ENCODE peak calls at places on chromosomes 1 and 21, in five cellular contexts. Z is heart right ventricle, S is OCI-LY7, X is tibial nerve, G is AG10803. A is an unnamed sample.

GRCh38 chr1:167094690-167095089 is 815 bp downstream of the STYXL2 start:
- DNase-seq in Z (no peak), S (no peak), X (no peak), G (no peak), A (no peak)

GRCh38 chr21:35226960-35227741 is 178.0 kb upstream of the RUNX1 start:
- DNase-seq in Z (no peak), S (peak), X (no peak), G (no peak), A (no peak)

GRCh38 chr1:37765937-37766664 is 1.2 kb upstream of the EPHA10 start:
- DNase-seq in Z (no peak), S (peak), X (no peak), G (no peak), A (no peak)

GRCh38 chr1:164836614-164837018 is 277.6 kb downstream of the PBX1 start:
- DNase-seq in Z (peak), S (no peak), X (no peak), G (no peak), A (no peak)

GRCh38 chr1:47757226-47757975 is 239.8 kb downstream of the TRABD2B start:
- DNase-seq in Z (no peak), S (no peak), X (no peak), G (no peak), A (no peak)

GRCh38 chr21:37956772-37957171 is 40.5 kb upstream of the KCNJ6 start:
- DNase-seq in Z (no peak), S (no peak), X (no peak), G (no peak), A (no peak)

GRCh38 chr1:109383850-109384249 is 13.9 kb downstream of the SORT1 start:
- DNase-seq in Z (no peak), S (no peak), X (no peak), G (no peak), A (no peak)

GRCh38 chr1:6783221-6783620 is 2.0 kb upstream of the CAMTA1 start:
- DNase-seq in Z (no peak), S (peak), X (no peak), G (no peak), A (no peak)

GRCh38 chr21:35106246-35106835 is 57.2 kb upstream of the RUNX1 start:
- DNase-seq in Z (no peak), S (no peak), X (no peak), G (no peak), A (no peak)

GRCh38 chr21:32335601-32336575 is 37.2 kb downstream of the MRAP start:
- DNase-seq in Z (no peak), S (no peak), X (no peak), G (peak), A (no peak)

GRCh38 chr1:196659471-196659870 is 7.6 kb downstream of the CFH start:
- DNase-seq in Z (no peak), S (no peak), X (no peak), G (peak), A (no peak)

GRCh38 chr1:68478662-68479061 is 18.2 kb downstream of the DEPDC1 start:
- DNase-seq in Z (no peak), S (no peak), X (no peak), G (no peak), A (no peak)

GRCh38 chr1:8104278-8105236 is 78.4 kb upstream of the ERRFI1 start:
- DNase-seq in Z (no peak), S (no peak), X (no peak), G (no peak), A (no peak)

GRCh38 chr1:67570473-67571143 is 114.4 kb upstream of the GADD45A start:
- DNase-seq in Z (no peak), S (no peak), X (no peak), G (peak), A (peak)

GRCh38 chr1:52571783-52572182 is 18.9 kb upstream of the TUT4 start:
- DNase-seq in Z (no peak), S (peak), X (no peak), G (peak), A (peak)

GRCh38 chr1:58721247-58721820 is 21.5 kb upstream of the MYSM1 start:
- DNase-seq in Z (no peak), S (no peak), X (no peak), G (peak), A (no peak)

GRCh38 chr1:73044241-73044640 is 761.9 kb upstream of the NEGR1 start:
- DNase-seq in Z (no peak), S (no peak), X (no peak), G (no peak), A (no peak)

GRCh38 chr1:29062157-29062942 is 61.4 kb downstream of the TMEM200B start:
- DNase-seq in Z (no peak), S (no peak), X (no peak), G (no peak), A (no peak)

GRCh38 chr1:2174348-2175054 is 20.1 kb downstream of the FAAP20 start:
- DNase-seq in Z (peak), S (peak), X (no peak), G (peak), A (peak)

GRCh38 chr1:225422033-225422605 is 5.7 kb downstream of the LBR start:
- DNase-seq in Z (no peak), S (no peak), X (no peak), G (no peak), A (no peak)

GRCh38 chr1:101371259-101371658 is 134.4 kb downstream of the S1PR1 start:
- DNase-seq in Z (no peak), S (no peak), X (no peak), G (peak), A (peak)

GRCh38 chr21:31914472-31914871 is 41.7 kb downstream of the HUNK start:
- DNase-seq in Z (no peak), S (no peak), X (no peak), G (peak), A (no peak)

DNA sequence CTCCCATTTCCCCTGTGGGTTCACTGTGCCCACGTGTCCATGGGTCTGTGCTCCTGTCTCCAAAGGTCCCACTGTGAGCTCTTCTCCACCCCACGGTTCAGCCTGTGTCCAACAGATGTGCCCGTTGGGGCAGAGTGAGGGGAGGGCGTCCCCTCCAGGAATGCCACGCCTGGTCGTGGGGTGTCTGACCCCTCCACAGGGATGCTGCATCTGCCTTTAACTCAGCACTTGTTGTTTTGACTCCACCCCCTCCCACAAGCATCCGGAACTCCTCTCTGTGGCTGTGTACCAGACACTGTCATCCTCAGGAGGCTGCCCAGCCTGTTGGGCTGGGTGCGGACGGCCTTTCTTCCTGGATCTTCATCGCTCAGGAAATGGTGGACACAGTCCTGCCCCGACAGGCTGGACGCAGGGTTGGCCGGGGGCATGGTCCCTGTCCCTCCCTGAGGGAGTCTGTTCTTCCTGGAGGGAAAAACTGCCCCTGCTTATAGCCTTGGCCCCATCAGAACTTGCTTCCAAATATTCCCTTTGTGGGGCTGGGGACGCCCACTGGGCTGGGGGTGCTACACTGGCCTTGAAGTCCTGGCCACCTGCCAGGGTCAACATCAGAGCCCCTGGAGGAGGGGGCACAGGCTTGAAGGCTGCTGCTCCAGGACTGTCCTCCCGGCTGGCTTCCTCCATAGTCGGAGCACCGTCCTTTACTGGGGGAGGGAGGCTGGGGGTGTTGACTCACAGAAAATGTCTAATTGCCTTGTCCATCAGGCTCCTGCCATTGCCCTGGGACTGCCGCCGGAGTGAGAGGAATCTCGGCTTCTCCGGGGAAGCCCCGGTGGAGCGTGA is 182.0 kb upstream of the C1orf174 start:
- DNase-seq in Z (no peak), S (no peak), X (no peak), G (no peak), A (no peak)
- H3K4me3 ChIP-seq in Z (no peak), S (no peak), X (no peak), G (no peak), A (no peak)

GRCh38 chr1:160168609-160169369 is 17.4 kb downstream of the ATP1A4 start:
- DNase-seq in Z (no peak), S (no peak), X (no peak), G (peak), A (no peak)
- TF ChIP-seq CTCF in Z (no peak), S (peak), X (no peak), G (no peak), A (no peak)

DNA sequence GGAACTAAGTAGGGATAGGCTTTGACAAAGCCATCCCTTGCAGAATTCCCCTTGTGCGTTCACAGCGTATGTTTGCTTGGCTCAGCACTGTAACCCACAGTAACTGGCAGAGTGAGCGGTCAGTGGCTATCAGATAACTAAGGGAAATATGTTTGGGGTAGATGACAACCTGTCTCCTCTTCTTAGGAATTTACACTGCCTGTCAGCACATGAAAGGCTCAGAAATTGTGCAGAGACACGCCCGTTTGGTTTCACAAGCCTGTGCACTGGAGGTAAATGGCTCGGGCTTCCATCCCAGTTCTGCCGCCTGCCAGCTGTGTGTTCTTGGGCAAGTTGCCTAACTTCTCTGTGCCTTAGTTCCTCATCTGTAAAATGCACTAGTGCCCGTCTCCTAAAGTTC is 101.2 kb downstream of the PRDM2 start:
- DNase-seq in Z (no peak), S (no peak), X (no peak), G (peak), A (no peak)
- H3K4me3 ChIP-seq in Z (no peak), S (no peak), X (no peak), G (no peak), A (no peak)

DNA sequence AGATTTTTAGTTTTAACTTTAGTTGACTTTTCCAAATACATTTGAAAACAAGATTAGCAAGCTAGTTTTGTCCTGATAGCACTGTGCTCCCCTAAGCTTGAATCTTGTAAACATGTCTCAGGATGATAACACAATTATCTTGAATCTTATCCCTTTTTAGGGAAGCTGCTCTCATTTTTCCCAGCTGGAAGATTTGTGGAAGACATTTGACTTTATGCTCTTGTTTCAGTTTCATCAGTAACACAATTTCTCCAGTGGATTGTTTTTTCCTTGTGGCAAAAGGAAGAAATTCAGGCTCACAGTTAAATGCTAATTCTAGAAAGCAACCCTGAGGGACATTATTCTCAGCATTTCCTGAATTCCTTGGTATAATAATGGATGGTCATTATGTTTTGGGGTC is 88.8 kb downstream of the CDC7 start:
- DNase-seq in Z (no peak), S (no peak), X (no peak), G (no peak), A (peak)
- TF ChIP-seq CTCF in Z (no peak), S (no peak), X (peak), G (no peak), A (peak)

DNA sequence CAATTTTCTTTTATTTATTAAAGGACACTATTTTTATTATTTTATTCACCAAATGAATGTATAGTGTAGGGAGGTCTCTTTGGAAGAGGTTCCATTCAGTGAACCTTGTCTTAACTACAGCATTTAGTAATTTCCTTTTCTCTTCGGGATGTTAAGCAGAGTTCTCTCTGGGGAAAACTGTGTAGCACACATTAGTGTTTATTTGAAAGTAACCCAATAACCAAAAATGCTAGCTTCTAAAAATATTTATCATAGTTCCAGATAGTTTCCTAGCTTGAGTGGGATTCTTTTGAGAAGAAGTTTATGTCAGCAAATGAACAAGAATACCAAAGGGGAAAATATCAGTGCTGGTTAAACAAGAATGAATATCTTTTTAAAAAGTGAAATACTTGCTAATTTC is 82.5 kb downstream of the CLIC4 start:
- DNase-seq in Z (no peak), S (no peak), X (no peak), G (peak), A (peak)
- H3K4me3 ChIP-seq in Z (no peak), S (no peak), X (no peak), G (no peak), A (no peak)

GRCh38 chr1:98305362-98305761 is 356.2 kb upstream of the SNX7 start:
- DNase-seq in Z (no peak), S (no peak), X (no peak), G (no peak), A (no peak)

GRCh38 chr1:98304888-98305287 is 356.6 kb upstream of the SNX7 start:
- DNase-seq in Z (no peak), S (no peak), X (no peak), G (peak), A (no peak)

GRCh38 chr1:98306517-98307089 is 354.9 kb upstream of the SNX7 start:
- DNase-seq in Z (no peak), S (no peak), X (no peak), G (no peak), A (no peak)
- TF ChIP-seq CTCF in Z (no peak), S (no peak), X (no peak), G (no peak), A (no peak)

GRCh38 chr1:940121-941026 is 16.7 kb downstream of the SAMD11 start:
- DNase-seq in Z (peak), S (no peak), X (no peak), G (no peak), A (peak)

GRCh38 chr1:941027-941587 is 17.4 kb downstream of the SAMD11 start:
- DNase-seq in Z (no peak), S (no peak), X (no peak), G (no peak), A (no peak)

GRCh38 chr1:942411-942821 is 16.6 kb downstream of the NOC2L start:
- DNase-seq in Z (no peak), S (no peak), X (no peak), G (no peak), A (no peak)

GRCh38 chr1:942864-943533 is 16.1 kb downstream of the NOC2L start:
- DNase-seq in Z (peak), S (no peak), X (no peak), G (no peak), A (peak)

DNA sequence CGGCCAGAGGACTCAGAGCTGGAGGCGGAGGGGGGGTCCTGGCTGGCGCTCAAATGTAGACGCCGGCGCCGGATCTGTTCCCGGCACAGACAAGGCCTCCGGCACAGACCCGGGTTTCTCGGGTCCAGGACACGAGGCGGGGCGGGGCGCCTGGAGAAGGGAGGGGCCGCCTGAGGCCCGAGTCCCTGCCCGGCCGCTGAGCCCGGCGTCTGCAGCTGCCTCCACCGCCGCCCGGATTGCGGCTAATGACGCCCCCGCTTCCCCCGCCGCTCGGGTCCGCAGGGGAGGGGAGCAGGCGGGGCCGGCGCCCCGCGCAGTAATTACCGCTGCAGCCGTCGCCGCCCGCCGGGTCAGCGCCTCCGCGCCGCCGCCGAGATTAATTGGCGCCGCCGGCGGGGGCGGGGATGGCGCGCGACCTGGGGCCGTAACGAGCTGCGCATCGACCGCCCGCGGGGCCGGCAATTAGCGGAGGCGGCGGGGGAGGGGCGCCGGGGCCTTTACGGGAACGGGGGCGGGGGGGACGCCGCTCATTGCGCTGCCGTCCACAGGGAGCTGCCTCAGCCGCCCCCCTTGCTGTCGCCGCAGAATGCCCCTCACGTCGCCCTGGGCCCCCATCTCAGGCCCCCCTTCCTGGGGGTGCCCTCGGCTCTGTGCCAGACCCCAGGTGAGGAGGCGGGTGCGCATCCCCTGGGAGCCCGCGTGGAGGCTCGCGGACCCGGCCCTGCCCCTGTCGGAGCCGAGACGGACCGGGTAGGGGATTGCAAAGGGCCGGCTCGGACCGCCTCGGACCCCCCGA is 17.3 kb downstream of the NOC2L start:
- DNase-seq in Z (peak), S (no peak), X (no peak), G (peak), A (peak)
- H3K4me3 ChIP-seq in Z (peak), S (no peak), X (peak), G (no peak), A (peak)

GRCh38 chr1:113021430-113022085 is 51.4 kb upstream of the LRIG2 start:
- DNase-seq in Z (no peak), S (no peak), X (no peak), G (peak), A (peak)
- TF ChIP-seq CTCF in Z (no peak), S (no peak), X (no peak), G (peak), A (peak)

GRCh38 chr1:206834217-206834616 is 31.2 kb upstream of the IL20 start:
- DNase-seq in Z (no peak), S (no peak), X (no peak), G (no peak), A (no peak)

GRCh38 chr1:206833741-206834140 is 31.7 kb upstream of the IL20 start:
- DNase-seq in Z (no peak), S (no peak), X (no peak), G (no peak), A (no peak)

GRCh38 chr1:206834711-206835110 is 30.7 kb upstream of the IL20 start:
- DNase-seq in Z (no peak), S (no peak), X (no peak), G (peak), A (no peak)

GRCh38 chr1:206836111-206836510 is 29.3 kb upstream of the IL20 start:
- DNase-seq in Z (no peak), S (no peak), X (no peak), G (peak), A (peak)

GRCh38 chr1:206835186-206835585 is 30.2 kb upstream of the IL20 start:
- DNase-seq in Z (no peak), S (no peak), X (no peak), G (no peak), A (no peak)
- H3K4me3 ChIP-seq in Z (no peak), S (no peak), X (no peak), G (no peak), A (no peak)

A was measured in fibroblast of villous mesenchyme.